ENCODE peak calls at places on chromosome 14, in ten cellular contexts. One of them, this sample, is unnamed.
A peak's percentile ranks its signal among the peaks of the same experiment; 100 is the strongest.

GRCh38 chr14:55807059-55807499 is 227.1 kb downstream of the KTN1 start:
- DNase-seq in SK-N-SH: peak; percentile 38
- DNase-seq in fibroblast of mammary gland: peak; percentile 77
- DNase-seq in DND-41: peak; percentile 84
- DNase-seq in PC-9: peak; percentile 83
- DNase-seq in astrocyte of the spinal cord: peak; percentile 75
- DNase-seq in neural progenitor cell: no peak
- DNase-seq in CD8-positive, alpha-beta T cell: peak; percentile 66
- DNase-seq in lower lobe of right lung: peak; percentile 73
- DNase-seq in GM06990: peak; percentile 18
- DNase-seq in this sample: peak; percentile 99

GRCh38 chr14:42112108-42112507 is 505.4 kb downstream of the LRFN5 start:
- DNase-seq in CD8-positive, alpha-beta T cell: no peak
- DNase-seq in PC-9: no peak
- DNase-seq in GM06990: no peak
- DNase-seq in lower lobe of right lung: no peak
- DNase-seq in SK-N-SH: no peak
- DNase-seq in fibroblast of mammary gland: peak; percentile 64
- DNase-seq in neural progenitor cell: no peak
- DNase-seq in astrocyte of the spinal cord: peak; percentile 35
- DNase-seq in DND-41: no peak
- DNase-seq in this sample: peak; percentile 2

GRCh38 chr14:89221109-89221508 is 195.9 kb downstream of the FOXN3 start:
- DNase-seq in SK-N-SH: no peak
- DNase-seq in lower lobe of right lung: no peak
- DNase-seq in PC-9: no peak
- DNase-seq in CD8-positive, alpha-beta T cell: no peak
- DNase-seq in astrocyte of the spinal cord: peak; percentile 89
- DNase-seq in fibroblast of mammary gland: peak; percentile 60
- DNase-seq in neural progenitor cell: no peak
- DNase-seq in DND-41: no peak
- DNase-seq in GM06990: no peak
- DNase-seq in this sample: peak; percentile 86

GRCh38 chr14:24784981-24785380 is 151.0 kb upstream of the GZMB start:
- DNase-seq in fibroblast of mammary gland: no peak
- DNase-seq in astrocyte of the spinal cord: no peak
- DNase-seq in DND-41: no peak
- DNase-seq in CD8-positive, alpha-beta T cell: no peak
- DNase-seq in neural progenitor cell: no peak
- DNase-seq in lower lobe of right lung: no peak
- DNase-seq in GM06990: no peak
- DNase-seq in SK-N-SH: no peak
- DNase-seq in PC-9: no peak
- DNase-seq in this sample: no peak

GRCh38 chr14:56659964-56660551 is 80.5 kb downstream of the TMEM260 start:
- DNase-seq in fibroblast of mammary gland: peak; percentile 56
- DNase-seq in DND-41: no peak
- DNase-seq in neural progenitor cell: peak; percentile 62
- DNase-seq in GM06990: no peak
- DNase-seq in lower lobe of right lung: no peak
- DNase-seq in astrocyte of the spinal cord: peak; percentile 44
- DNase-seq in SK-N-SH: peak; percentile 60
- DNase-seq in PC-9: peak; percentile 1
- DNase-seq in CD8-positive, alpha-beta T cell: no peak
- DNase-seq in this sample: peak; percentile 63

GRCh38 chr14:75969891-75970290 is 11.9 kb downstream of the TGFB3 start:
- DNase-seq in neural progenitor cell: no peak
- DNase-seq in DND-41: no peak
- DNase-seq in fibroblast of mammary gland: peak; percentile 51
- DNase-seq in SK-N-SH: no peak
- DNase-seq in PC-9: no peak
- DNase-seq in GM06990: no peak
- DNase-seq in astrocyte of the spinal cord: no peak
- DNase-seq in CD8-positive, alpha-beta T cell: no peak
- DNase-seq in lower lobe of right lung: no peak
- DNase-seq in this sample: peak; percentile 43

GRCh38 chr14:92985521-92985920 is 62.6 kb downstream of the CHGA start:
- DNase-seq in lower lobe of right lung: no peak
- DNase-seq in PC-9: no peak
- DNase-seq in astrocyte of the spinal cord: no peak
- DNase-seq in DND-41: no peak
- DNase-seq in GM06990: no peak
- DNase-seq in fibroblast of mammary gland: no peak
- DNase-seq in SK-N-SH: no peak
- DNase-seq in CD8-positive, alpha-beta T cell: no peak
- DNase-seq in neural progenitor cell: no peak
- DNase-seq in this sample: no peak

GRCh38 chr14:67705211-67705610 is 3.5 kb downstream of the RDH12 start:
- DNase-seq in PC-9: no peak
- DNase-seq in lower lobe of right lung: no peak
- DNase-seq in DND-41: no peak
- DNase-seq in fibroblast of mammary gland: no peak
- DNase-seq in neural progenitor cell: no peak
- DNase-seq in astrocyte of the spinal cord: no peak
- DNase-seq in GM06990: no peak
- DNase-seq in CD8-positive, alpha-beta T cell: no peak
- DNase-seq in SK-N-SH: no peak
- DNase-seq in this sample: no peak

GRCh38 chr14:35435177-35435576 is 30.6 kb upstream of the NFKBIA start:
- DNase-seq in lower lobe of right lung: no peak
- DNase-seq in fibroblast of mammary gland: peak; percentile 60
- DNase-seq in SK-N-SH: no peak
- DNase-seq in astrocyte of the spinal cord: no peak
- DNase-seq in GM06990: no peak
- DNase-seq in DND-41: no peak
- DNase-seq in CD8-positive, alpha-beta T cell: no peak
- DNase-seq in neural progenitor cell: no peak
- DNase-seq in PC-9: no peak
- DNase-seq in this sample: peak; percentile 49

GRCh38 chr14:35425850-35426249 is 21.3 kb upstream of the NFKBIA start:
- DNase-seq in GM06990: no peak
- DNase-seq in astrocyte of the spinal cord: no peak
- DNase-seq in fibroblast of mammary gland: no peak
- DNase-seq in CD8-positive, alpha-beta T cell: no peak
- DNase-seq in SK-N-SH: no peak
- DNase-seq in DND-41: no peak
- DNase-seq in neural progenitor cell: no peak
- DNase-seq in lower lobe of right lung: no peak
- DNase-seq in PC-9: no peak
- DNase-seq in this sample: no peak

GRCh38 chr14:35429951-35430350 is 25.4 kb upstream of the NFKBIA start:
- DNase-seq in DND-41: no peak
- DNase-seq in neural progenitor cell: no peak
- DNase-seq in GM06990: no peak
- DNase-seq in astrocyte of the spinal cord: no peak
- DNase-seq in lower lobe of right lung: no peak
- DNase-seq in PC-9: no peak
- DNase-seq in fibroblast of mammary gland: no peak
- DNase-seq in SK-N-SH: no peak
- DNase-seq in CD8-positive, alpha-beta T cell: no peak
- DNase-seq in this sample: no peak

GRCh38 chr14:35430459-35431199 is 26.1 kb upstream of the NFKBIA start:
- DNase-seq in GM06990: no peak
- DNase-seq in CD8-positive, alpha-beta T cell: no peak
- DNase-seq in SK-N-SH: no peak
- DNase-seq in fibroblast of mammary gland: no peak
- DNase-seq in DND-41: no peak
- DNase-seq in PC-9: no peak
- DNase-seq in lower lobe of right lung: no peak
- DNase-seq in astrocyte of the spinal cord: no peak
- DNase-seq in neural progenitor cell: no peak
- DNase-seq in this sample: no peak
- H3K4me3 ChIP-seq in GM06990: no peak overlapping the region
- H3K4me3 ChIP-seq in CD8-positive, alpha-beta T cell: no peak overlapping the region
- H3K4me3 ChIP-seq in SK-N-SH: no peak overlapping the region
- H3K4me3 ChIP-seq in fibroblast of mammary gland: no peak overlapping the region
- H3K4me3 ChIP-seq in DND-41: no peak overlapping the region
- H3K4me3 ChIP-seq in PC-9: no peak overlapping the region
- H3K4me3 ChIP-seq in lower lobe of right lung: no peak overlapping the region
- H3K4me3 ChIP-seq in astrocyte of the spinal cord: no peak overlapping the region
- H3K4me3 ChIP-seq in neural progenitor cell: no peak overlapping the region
- H3K4me3 ChIP-seq in this sample: no peak overlapping the region

DNA sequence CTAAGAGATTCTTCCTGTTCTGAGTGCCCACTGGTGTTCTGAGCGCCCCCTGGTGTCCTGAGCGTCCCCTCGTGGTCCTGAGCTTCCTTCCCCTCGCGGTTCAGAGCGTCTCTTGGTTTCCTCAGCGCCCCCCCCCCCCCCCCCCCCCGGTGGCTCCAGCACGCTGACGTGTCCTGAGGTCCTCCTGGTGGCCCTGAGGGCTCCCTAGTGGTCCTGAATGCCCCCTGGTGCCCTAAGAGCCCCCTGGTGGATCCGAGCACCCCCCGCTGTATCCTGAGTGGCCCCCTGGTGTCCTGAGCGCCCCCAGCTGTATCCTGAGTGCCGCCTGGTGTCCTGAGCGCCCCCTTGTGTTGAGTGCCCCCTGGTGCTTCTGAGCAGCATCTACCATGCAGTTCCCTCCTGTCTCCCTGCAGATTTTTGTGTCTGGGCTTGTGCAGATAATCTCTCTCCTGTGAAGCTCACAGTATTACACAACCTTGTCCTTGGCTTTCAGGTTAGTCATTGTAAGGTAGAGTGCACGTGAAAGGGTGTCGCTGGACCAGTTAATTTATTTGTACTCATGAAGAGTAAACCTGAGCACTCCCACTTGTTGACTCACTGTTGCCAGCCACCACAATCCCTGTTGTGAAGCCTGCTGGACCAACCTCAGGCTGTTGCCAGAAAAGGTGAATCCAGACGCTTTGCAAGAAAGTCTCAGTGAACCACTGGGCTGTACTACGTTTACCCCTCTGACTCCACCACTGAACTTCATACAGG is 1168.4 kb downstream of the TMEM121 start:
- DNase-seq in CD8-positive, alpha-beta T cell: peak; percentile 50
- DNase-seq in astrocyte of the spinal cord: no peak
- DNase-seq in PC-9: no peak
- DNase-seq in lower lobe of right lung: peak; percentile 56
- DNase-seq in neural progenitor cell: no peak
- DNase-seq in SK-N-SH: peak; percentile 42
- DNase-seq in GM06990: peak; percentile 76
- DNase-seq in DND-41: peak; percentile 52
- DNase-seq in fibroblast of mammary gland: no peak
- DNase-seq in this sample: no peak
- TF ChIP-seq CTCF in CD8-positive, alpha-beta T cell: peak; percentile 76
- TF ChIP-seq CTCF in astrocyte of the spinal cord: no peak
- TF ChIP-seq CTCF in PC-9: peak; percentile 29
- TF ChIP-seq CTCF in lower lobe of right lung: peak; percentile 11
- TF ChIP-seq CTCF in neural progenitor cell: no peak
- TF ChIP-seq CTCF in SK-N-SH: peak; percentile 33
- TF ChIP-seq CTCF in GM06990: peak; percentile 91
- TF ChIP-seq CTCF in DND-41: peak; percentile 59
- TF ChIP-seq CTCF in fibroblast of mammary gland: no peak
- TF ChIP-seq CTCF in this sample: peak; percentile 2

GRCh38 chr14:63045234-63045611 is at the start of gene KCNH5:
- DNase-seq in SK-N-SH: peak; percentile 90
- DNase-seq in astrocyte of the spinal cord: peak; percentile 46
- DNase-seq in PC-9: no peak
- DNase-seq in CD8-positive, alpha-beta T cell: no peak
- DNase-seq in fibroblast of mammary gland: peak; percentile 15
- DNase-seq in neural progenitor cell: peak; percentile 96
- DNase-seq in DND-41: no peak
- DNase-seq in GM06990: peak; percentile 19
- DNase-seq in lower lobe of right lung: peak; percentile 46
- DNase-seq in this sample: peak; percentile 41
- H3K4me3 ChIP-seq in SK-N-SH: peak within 1 kb of the TSS; percentile 62
- H3K4me3 ChIP-seq in astrocyte of the spinal cord: peak within 1 kb of the TSS; percentile 31
- H3K4me3 ChIP-seq in PC-9: no peak within 1 kb of the TSS
- H3K4me3 ChIP-seq in CD8-positive, alpha-beta T cell: no peak within 1 kb of the TSS
- H3K4me3 ChIP-seq in fibroblast of mammary gland: peak within 1 kb of the TSS; percentile 22
- H3K4me3 ChIP-seq in neural progenitor cell: peak within 1 kb of the TSS; percentile 64
- H3K4me3 ChIP-seq in DND-41: no peak within 1 kb of the TSS
- H3K4me3 ChIP-seq in GM06990: no peak within 1 kb of the TSS
- H3K4me3 ChIP-seq in lower lobe of right lung: peak within 1 kb of the TSS; percentile 37
- H3K4me3 ChIP-seq in this sample: peak within 1 kb of the TSS; percentile 46

GRCh38 chr14:21059842-21060589 is 2.4 kb downstream of the RNASE8 start:
- DNase-seq in DND-41: no peak
- DNase-seq in astrocyte of the spinal cord: no peak
- DNase-seq in CD8-positive, alpha-beta T cell: no peak
- DNase-seq in fibroblast of mammary gland: no peak
- DNase-seq in PC-9: no peak
- DNase-seq in GM06990: no peak
- DNase-seq in SK-N-SH: no peak
- DNase-seq in neural progenitor cell: no peak
- DNase-seq in lower lobe of right lung: no peak
- DNase-seq in this sample: no peak

GRCh38 chr14:21058903-21059302 is 1.3 kb downstream of the RNASE8 start:
- DNase-seq in CD8-positive, alpha-beta T cell: no peak
- DNase-seq in GM06990: no peak
- DNase-seq in lower lobe of right lung: no peak
- DNase-seq in fibroblast of mammary gland: no peak
- DNase-seq in astrocyte of the spinal cord: no peak
- DNase-seq in DND-41: no peak
- DNase-seq in PC-9: no peak
- DNase-seq in SK-N-SH: no peak
- DNase-seq in neural progenitor cell: no peak
- DNase-seq in this sample: no peak

GRCh38 chr14:21055473-21056117 is 2.0 kb upstream of the RNASE8 start:
- DNase-seq in astrocyte of the spinal cord: no peak
- DNase-seq in DND-41: no peak
- DNase-seq in PC-9: no peak
- DNase-seq in lower lobe of right lung: no peak
- DNase-seq in fibroblast of mammary gland: no peak
- DNase-seq in CD8-positive, alpha-beta T cell: no peak
- DNase-seq in GM06990: no peak
- DNase-seq in neural progenitor cell: no peak
- DNase-seq in SK-N-SH: no peak
- DNase-seq in this sample: no peak

GRCh38 chr14:21056520-21057163 is 980 bp upstream of the RNASE8 start:
- DNase-seq in lower lobe of right lung: no peak
- DNase-seq in DND-41: no peak
- DNase-seq in astrocyte of the spinal cord: no peak
- DNase-seq in GM06990: no peak
- DNase-seq in CD8-positive, alpha-beta T cell: no peak
- DNase-seq in SK-N-SH: no peak
- DNase-seq in PC-9: no peak
- DNase-seq in neural progenitor cell: no peak
- DNase-seq in fibroblast of mammary gland: peak; percentile 79
- DNase-seq in this sample: peak; percentile 46

DNA sequence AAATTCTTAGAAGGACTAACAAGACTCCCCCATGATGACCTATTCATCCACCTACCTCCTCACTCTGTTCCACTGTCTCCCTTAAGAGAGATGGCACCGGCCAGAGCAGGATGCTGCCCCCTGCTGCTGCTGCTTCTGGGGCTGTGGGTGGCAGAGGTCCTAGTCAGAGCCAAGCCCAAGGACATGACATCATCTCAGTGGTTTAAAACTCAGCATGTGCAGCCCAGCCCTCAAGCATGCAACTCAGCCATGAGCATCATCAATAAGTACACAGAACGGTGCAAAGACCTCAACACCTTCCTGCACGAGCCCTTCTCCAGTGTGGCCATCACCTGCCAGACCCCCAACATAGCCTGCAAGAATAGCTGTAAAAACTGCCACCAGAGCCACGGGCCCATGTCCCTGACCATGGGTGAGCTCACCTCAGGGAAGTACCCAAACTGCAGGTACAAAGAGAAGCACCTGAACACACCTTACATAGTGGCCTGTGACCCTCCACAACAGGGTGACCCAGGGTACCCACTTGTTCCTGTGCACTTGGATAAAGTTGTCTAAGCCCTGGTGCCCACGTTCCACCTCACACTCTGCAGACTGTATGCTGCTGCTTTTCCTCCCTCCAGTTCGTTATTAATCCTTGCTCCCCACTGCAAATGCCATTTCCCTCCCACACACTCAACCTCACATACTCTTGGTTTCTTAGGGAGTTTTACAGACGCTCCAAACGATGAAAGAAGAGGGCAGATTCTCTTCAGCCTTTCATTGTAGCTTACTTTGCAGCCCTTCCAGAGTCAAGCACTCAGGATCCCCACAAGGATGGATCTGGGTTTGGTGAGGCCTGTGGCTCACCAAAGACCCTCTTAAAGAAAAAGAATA is at the start of gene RNASE8:
- DNase-seq in CD8-positive, alpha-beta T cell: no peak
- DNase-seq in neural progenitor cell: no peak
- DNase-seq in SK-N-SH: no peak
- DNase-seq in DND-41: no peak
- DNase-seq in fibroblast of mammary gland: peak; percentile 55
- DNase-seq in PC-9: no peak
- DNase-seq in astrocyte of the spinal cord: no peak
- DNase-seq in lower lobe of right lung: no peak
- DNase-seq in GM06990: no peak
- DNase-seq in this sample: no peak
- TF ChIP-seq CTCF in CD8-positive, alpha-beta T cell: no peak
- TF ChIP-seq CTCF in neural progenitor cell: no peak
- TF ChIP-seq CTCF in SK-N-SH: no peak
- TF ChIP-seq CTCF in DND-41: peak; percentile 22
- TF ChIP-seq CTCF in fibroblast of mammary gland: peak; percentile 19
- TF ChIP-seq CTCF in PC-9: no peak
- TF ChIP-seq CTCF in astrocyte of the spinal cord: no peak
- TF ChIP-seq CTCF in lower lobe of right lung: no peak
- TF ChIP-seq CTCF in GM06990: peak; percentile 36
- TF ChIP-seq CTCF in this sample: no peak

This sample was measured in cardiac fibroblast.